ENCODE peak calls at places on chromosomes 12 and 14, in seven cellular contexts. R, A, M, D, X, Y and B are unnamed samples.

GRCh38 chr14:31137214-31137889 is 70.2 kb downstream of the HECTD1 start:
- DNase-seq in Y (no peak), R (peak), X (no peak), A (no peak), D (no peak), M (no peak), B (no peak)

GRCh38 chr12:49974231-49974675 is 1.5 kb downstream of the AQP6 start:
- DNase-seq in M (peak), R (no peak), X (peak), Y (no peak), A (peak), D (no peak), B (peak)

GRCh38 chr12:120849765-120850164 is 54.4 kb downstream of the SPPL3 start:
- DNase-seq in Y (no peak), M (no peak), R (no peak), A (no peak), D (no peak), X (no peak), B (no peak)

GRCh38 chr12:110742718-110743570 is at the start of gene PPP1CC:
- DNase-seq in M (peak), X (peak), R (peak), A (peak), D (peak), Y (peak), B (peak)

GRCh38 chr12:102540856-102541385 is 60.6 kb upstream of the IGF1 start:
- DNase-seq in M (no peak), Y (no peak), A (no peak), D (no peak), X (no peak), R (no peak), B (no peak)

GRCh38 chr14:92886337-92886736 is 36.6 kb upstream of the CHGA start:
- DNase-seq in D (no peak), Y (no peak), A (no peak), R (no peak), X (no peak), M (no peak), B (no peak)

GRCh38 chr14:34180428-34180827 is 229.6 kb upstream of the EGLN3 start:
- DNase-seq in Y (no peak), D (no peak), R (no peak), X (no peak), A (no peak), M (no peak), B (no peak)

GRCh38 chr14:91611528-91611927 is 101.4 kb upstream of the PPP4R3A start:
- DNase-seq in R (no peak), X (no peak), Y (no peak), A (no peak), M (no peak), D (no peak), B (no peak)

GRCh38 chr12:16112626-16113560 is 164.6 kb downstream of the SLC15A5 start:
- DNase-seq in M (peak), A (no peak), R (no peak), X (no peak), D (no peak), Y (no peak), B (no peak)

GRCh38 chr12:103705927-103706326 is 118.9 kb downstream of the STAB2 start:
- DNase-seq in Y (no peak), X (peak), R (peak), M (peak), A (no peak), D (no peak), B (no peak)

GRCh38 chr12:109730306-109731145 is 16.9 kb downstream of the FAM222A start:
- DNase-seq in D (no peak), M (no peak), R (no peak), A (peak), Y (peak), X (no peak), B (no peak)

GRCh38 chr14:85531141-85531593 is 1.2 kb downstream of the FLRT2 start:
- DNase-seq in A (peak), M (peak), R (no peak), D (no peak), Y (peak), X (no peak), B (no peak)

GRCh38 chr14:56331815-56332214 is 213.6 kb downstream of the PELI2 start:
- DNase-seq in Y (no peak), M (no peak), D (no peak), R (no peak), A (no peak), X (no peak), B (no peak)

GRCh38 chr12:39647383-39647782 is 27.8 kb upstream of the ABCD2 start:
- DNase-seq in X (no peak), A (no peak), D (no peak), M (no peak), Y (no peak), R (no peak), B (no peak)

GRCh38 chr14:37168721-37169120 is 3.7 kb downstream of the SLC25A21 start:
- DNase-seq in A (no peak), X (peak), R (no peak), D (no peak), Y (no peak), M (no peak), B (no peak)

GRCh38 chr12:120980800-120981368 is 2.5 kb downstream of the HNF1A start:
- DNase-seq in X (no peak), M (peak), D (no peak), A (no peak), R (no peak), Y (no peak), B (peak)

GRCh38 chr12:132277374-132277801 is 52.0 kb downstream of the GALNT9 start:
- DNase-seq in D (no peak), A (no peak), X (no peak), R (no peak), M (no peak), Y (no peak), B (no peak)

GRCh38 chr14:72619071-72619710 is 274.7 kb downstream of the DPF3 start:
- DNase-seq in X (no peak), Y (no peak), M (no peak), A (no peak), R (no peak), D (no peak), B (no peak)

GRCh38 chr14:23932639-23933038 is 20.9 kb upstream of the DHRS4 start:
- DNase-seq in M (no peak), X (peak), Y (no peak), R (no peak), A (no peak), D (no peak), B (no peak)

GRCh38 chr14:101761881-101762529 is 496 bp downstream of the PPP2R5C start:
- DNase-seq in A (peak), X (peak), R (no peak), D (peak), Y (peak), M (peak), B (peak)

GRCh38 chr14:93035917-93036651 is 79.6 kb downstream of the ITPK1 start:
- DNase-seq in A (peak), D (no peak), X (peak), Y (no peak), M (no peak), R (no peak), B (no peak)

GRCh38 chr14:100532154-100532915 is 54.9 kb downstream of the BEGAIN start:
- DNase-seq in A (peak), D (peak), Y (peak), M (no peak), R (no peak), X (no peak), B (no peak)

GRCh38 chr12:93163260-93164036 is 214.3 kb upstream of the NUDT4 start:
- DNase-seq in M (no peak), X (no peak), Y (no peak), A (no peak), R (no peak), D (no peak), B (no peak)

GRCh38 chr14:79044894-79045624 is 874.9 kb downstream of the NRXN3 start:
- DNase-seq in D (peak), M (peak), R (no peak), X (no peak), Y (no peak), A (no peak), B (peak)

GRCh38 chr12:47547077-47547476 is 158.8 kb downstream of the RPAP3 start:
- DNase-seq in D (no peak), A (no peak), R (no peak), Y (no peak), X (peak), M (peak), B (no peak)

DNA sequence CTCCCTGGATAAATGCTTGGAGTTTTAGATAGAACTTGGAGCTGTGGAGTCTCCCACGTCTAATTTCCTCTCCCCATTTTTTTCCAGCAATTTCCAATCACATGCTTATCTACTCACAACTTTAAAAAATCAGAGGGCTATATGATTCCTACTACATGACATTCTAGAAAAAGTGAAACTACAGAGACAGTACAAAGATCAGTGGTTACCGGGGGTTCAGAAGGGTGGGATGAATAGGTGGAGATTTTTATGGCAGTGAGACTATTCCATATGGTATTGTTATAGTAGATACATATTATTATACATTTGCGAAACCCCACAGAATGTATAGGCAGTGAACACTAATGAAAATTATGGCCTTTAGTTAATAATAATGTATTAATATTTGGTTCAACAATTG is 35.5 kb downstream of the ATF7 start:
- DNase-seq in R (no peak), M (no peak), X (no peak), A (no peak), D (no peak), Y (no peak), B (no peak)
- H3K27ac ChIP-seq in R (no peak), M (no peak), X (no peak), A (no peak), D (peak), Y (peak), B (peak)

GRCh38 chr14:75720828-75721227 is 59.8 kb downstream of the TTLL5 start:
- DNase-seq in D (peak), Y (no peak), A (no peak), X (no peak), M (no peak), R (no peak), B (no peak)
- TF ChIP-seq POLR2AphosphoS5 in D (no peak), Y (no peak), A (no peak), X (no peak), M (no peak), R (no peak), B (no peak)

GRCh38 chr12:579450-580110 is 83.7 kb downstream of the NINJ2 start:
- DNase-seq in X (no peak), D (no peak), Y (no peak), A (no peak), R (no peak), M (no peak), B (no peak)

GRCh38 chr12:578743-579449 is 84.3 kb downstream of the NINJ2 start:
- DNase-seq in R (no peak), M (no peak), Y (peak), X (no peak), A (no peak), D (no peak), B (no peak)

GRCh38 chr12:581746-582145 is 81.5 kb downstream of the NINJ2 start:
- DNase-seq in Y (no peak), A (no peak), R (no peak), X (no peak), D (no peak), M (no peak), B (no peak)

GRCh38 chr12:581321-581720 is 81.9 kb downstream of the NINJ2 start:
- DNase-seq in X (peak), R (no peak), D (no peak), A (no peak), M (no peak), Y (no peak), B (no peak)

DNA sequence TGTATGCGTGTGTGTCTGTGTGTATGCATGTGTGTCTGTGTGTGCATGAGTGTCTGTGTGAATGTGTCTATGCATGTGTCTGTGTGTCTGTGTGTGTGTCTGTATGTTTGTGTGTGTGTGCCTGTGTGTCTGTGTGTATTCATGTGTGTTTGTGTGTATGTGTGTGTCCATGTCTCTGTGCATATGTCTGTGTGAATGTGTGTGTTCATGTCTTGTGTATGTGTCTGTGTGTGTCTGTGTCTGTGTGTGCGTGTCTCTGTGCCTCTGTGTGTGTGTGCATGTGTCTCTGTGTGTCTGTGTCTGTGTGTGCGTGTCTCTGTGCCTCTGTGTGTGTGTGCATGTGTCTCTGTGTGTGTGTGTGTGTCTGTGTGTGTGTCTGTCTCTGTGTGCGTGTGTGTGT is 82.4 kb downstream of the NINJ2 start:
- DNase-seq in R (no peak), Y (no peak), D (no peak), M (no peak), X (no peak), A (no peak), B (no peak)
- H3K27ac ChIP-seq in R (no peak), Y (no peak), D (no peak), M (no peak), X (no peak), A (no peak), B (no peak)

GRCh38 chr14:90522585-90523191 is 125.9 kb downstream of the CALM1 start:
- DNase-seq in Y (no peak), R (no peak), A (peak), X (no peak), M (no peak), D (peak), B (peak)
- TF ChIP-seq POLR2AphosphoS5 in Y (no peak), R (no peak), A (no peak), X (no peak), M (no peak), D (no peak), B (no peak)

DNA sequence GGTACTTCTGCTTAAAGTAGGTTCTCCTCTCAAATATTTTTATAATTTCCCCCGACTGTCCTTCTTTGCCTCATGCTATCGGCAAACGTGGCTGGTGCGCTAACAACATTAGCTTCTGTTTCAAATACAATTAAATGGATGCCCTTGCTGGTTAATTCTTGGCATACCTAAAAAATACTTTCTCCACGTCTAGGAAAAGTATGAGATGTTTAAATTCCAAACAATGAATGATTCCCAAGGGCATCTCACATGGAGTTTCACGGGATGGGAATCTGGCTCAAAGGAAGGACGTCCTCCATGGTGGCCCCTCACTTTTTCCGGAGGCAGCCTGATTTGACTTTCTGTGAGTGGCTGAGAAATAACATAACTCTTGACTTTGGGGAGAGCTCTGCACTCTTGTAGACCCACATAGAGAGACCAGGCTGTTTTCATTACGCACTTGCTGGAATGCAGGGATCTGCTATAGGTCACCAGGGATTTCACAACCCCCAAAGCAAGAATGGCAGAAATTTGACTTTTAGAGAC is 162.7 kb downstream of the C12orf75 start:
- DNase-seq in Y (no peak), R (no peak), D (no peak), A (no peak), X (no peak), M (no peak), B (no peak)
- H3K27ac ChIP-seq in Y (no peak), R (no peak), D (no peak), A (no peak), X (no peak), M (no peak), B (no peak)

GRCh38 chr14:99127651-99128167 is 144.3 kb downstream of the BCL11B start:
- DNase-seq in D (peak), X (no peak), R (no peak), A (no peak), Y (no peak), M (peak), B (no peak)
- TF ChIP-seq POLR2AphosphoS5 in D (no peak), X (no peak), R (no peak), A (no peak), Y (no peak), M (no peak), B (no peak)

GRCh38 chr12:56032006-56032405 is 9.7 kb upstream of the RPS26 start:
- DNase-seq in A (no peak), M (no peak), Y (no peak), X (no peak), D (no peak), R (no peak), B (no peak)
- H3K27ac ChIP-seq in A (no peak), M (no peak), Y (no peak), X (no peak), D (no peak), R (no peak), B (no peak)

DNA sequence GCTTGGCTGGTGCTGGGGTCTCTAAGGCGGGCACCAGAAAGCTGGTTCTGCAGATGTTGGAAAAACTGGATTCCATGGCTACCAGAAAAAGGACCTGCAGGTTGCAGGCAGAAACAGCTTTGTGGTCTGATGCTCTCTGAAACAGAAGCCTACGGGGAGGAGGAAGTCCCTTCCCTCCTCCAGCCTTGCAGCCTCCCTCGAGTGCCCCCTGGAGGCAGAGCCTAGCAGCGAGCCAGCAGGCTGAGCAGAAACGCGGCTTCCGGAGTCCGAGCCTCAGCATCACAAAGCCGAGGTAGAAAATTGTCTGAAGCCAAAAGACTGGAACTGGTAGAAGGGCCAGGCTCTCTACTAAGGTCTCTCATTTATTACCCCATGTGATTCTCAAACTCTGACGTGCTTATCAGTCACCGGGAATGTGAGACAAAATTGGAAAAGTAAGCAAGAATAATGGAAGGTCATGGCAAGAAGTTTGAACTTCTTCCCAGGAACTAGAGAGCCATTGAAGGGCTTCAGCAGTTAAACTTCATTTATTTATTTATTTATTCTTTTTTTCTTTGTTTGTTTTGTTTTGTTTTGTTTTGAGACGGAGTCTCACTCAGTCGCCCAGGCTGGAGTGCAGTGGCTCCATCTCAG is 82.2 kb upstream of the CPSF6 start:
- DNase-seq in D (peak), A (peak), X (peak), Y (peak), R (peak), M (peak), B (peak)
- TF ChIP-seq POLR2AphosphoS5 in D (no peak), A (peak), X (no peak), Y (no peak), R (peak), M (no peak), B (no peak)

GRCh38 chr12:58026421-58026820 is 85.1 kb downstream of the ATP23 start:
- DNase-seq in X (no peak), D (no peak), M (no peak), R (no peak), A (no peak), Y (no peak), B (no peak)

GRCh38 chr12:58030566-58031279 is 89.4 kb downstream of the ATP23 start:
- DNase-seq in Y (no peak), D (no peak), R (no peak), X (no peak), M (no peak), A (no peak), B (no peak)

GRCh38 chr12:58029260-58029659 is 87.9 kb downstream of the ATP23 start:
- DNase-seq in M (no peak), X (no peak), Y (no peak), A (no peak), R (no peak), D (no peak), B (no peak)

GRCh38 chr12:58026892-58027891 is 85.8 kb downstream of the ATP23 start:
- DNase-seq in R (no peak), X (no peak), D (no peak), Y (no peak), A (no peak), M (no peak), B (no peak)

GRCh38 chr12:58028294-58028693 is 86.9 kb downstream of the ATP23 start:
- DNase-seq in A (no peak), M (no peak), X (no peak), R (no peak), Y (no peak), D (no peak), B (no peak)
- H3K27ac ChIP-seq in A (no peak), M (no peak), X (no peak), R (no peak), Y (no peak), D (no peak), B (no peak)